ENCODE peak calls at places on chromosomes 2 and 18, in four cellular contexts. X is right cardiac atrium, U is breast epithelium, S is GM23338. L is an unnamed sample.
A peak's percentile ranks its signal among the peaks of the same experiment; 100 is the strongest.

GRCh38 chr2:147646999-147647588 is 197.7 kb upstream of the ACVR2A start:
- DNase-seq in X (no peak), U (no peak), S (peak; percentile 33), L (no peak)

GRCh38 chr2:36708119-36708741 is 11.7 kb downstream of the VIT start:
- DNase-seq in X (no peak), U (no peak), S (no peak), L (no peak)

GRCh38 chr2:240024766-240025165 is 376 bp downstream of the NDUFA10 start:
- DNase-seq in X (no peak), U (peak; percentile 19), S (peak; percentile 39), L (no peak)

GRCh38 chr2:226423498-226423960 is 376.1 kb downstream of the IRS1 start:
- DNase-seq in X (no peak), U (peak; percentile 18), S (no peak), L (peak; percentile 52)

GRCh38 chr2:64230540-64230939 is 86.3 kb upstream of the PELI1 start:
- DNase-seq in X (no peak), U (no peak), S (no peak), L (no peak)

GRCh38 chr2:70035344-70035844 is 51.9 kb upstream of the PCBP1 start:
- DNase-seq in X (no peak), U (no peak), S (no peak), L (no peak)

GRCh38 chr18:13264091-13264777 is 45.7 kb downstream of the LDLRAD4 start:
- DNase-seq in X (peak; percentile 92), U (peak; percentile 7), S (no peak), L (no peak)

GRCh38 chr2:116988303-116988702 is 826.2 kb upstream of the DDX18 start:
- DNase-seq in X (no peak), U (no peak), S (no peak), L (no peak)

GRCh38 chr2:116980354-116980753 is 834.1 kb upstream of the DDX18 start:
- DNase-seq in X (no peak), U (no peak), S (peak; percentile 14), L (no peak)

GRCh38 chr2:132429941-132430573 is 13.5 kb downstream of the GPR39 start:
- DNase-seq in X (no peak), U (no peak), S (no peak), L (no peak)

GRCh38 chr2:219104107-219105050 is 43.7 kb upstream of the IHH start:
- DNase-seq in X (no peak), U (no peak), S (peak; percentile 89), L (no peak)

GRCh38 chr2:53422979-53423378 is 344.6 kb upstream of the CHAC2 start:
- DNase-seq in X (no peak), U (no peak), S (peak; percentile 77), L (no peak)

GRCh38 chr2:38315707-38316333 is 61.3 kb downstream of the ATL2 start:
- DNase-seq in X (no peak), U (no peak), S (peak; percentile 76), L (no peak)

GRCh38 chr2:172246649-172247048 is 143.9 kb upstream of the DLX2 start:
- DNase-seq in X (no peak), U (no peak), S (peak; percentile 22), L (no peak)

GRCh38 chr2:126786765-126787164 is 111.9 kb upstream of the TEX51 start:
- DNase-seq in X (no peak), U (no peak), S (no peak), L (no peak)

GRCh38 chr2:72923833-72924352 is 6.6 kb downstream of the EMX1 start:
- DNase-seq in X (peak; percentile 30), U (no peak), S (peak; percentile 71), L (no peak)

GRCh38 chr2:37907480-37908070 is 17.5 kb upstream of the RMDN2 start:
- DNase-seq in X (no peak), U (no peak), S (no peak), L (no peak)

GRCh38 chr18:67385455-67385854 is 131.1 kb downstream of the DSEL start:
- DNase-seq in X (no peak), U (no peak), S (no peak), L (no peak)

GRCh38 chr2:133956434-133956935 is 297.4 kb upstream of the MGAT5 start:
- DNase-seq in X (no peak), U (no peak), S (no peak), L (no peak)

GRCh38 chr18:79720359-79720733 is 40.7 kb downstream of the CTDP1 start:
- DNase-seq in X (no peak), U (no peak), S (no peak), L (no peak)

GRCh38 chr2:219658447-219658846 is 31.0 kb downstream of the SLC4A3 start:
- DNase-seq in X (no peak), U (no peak), S (no peak), L (no peak)

DNA sequence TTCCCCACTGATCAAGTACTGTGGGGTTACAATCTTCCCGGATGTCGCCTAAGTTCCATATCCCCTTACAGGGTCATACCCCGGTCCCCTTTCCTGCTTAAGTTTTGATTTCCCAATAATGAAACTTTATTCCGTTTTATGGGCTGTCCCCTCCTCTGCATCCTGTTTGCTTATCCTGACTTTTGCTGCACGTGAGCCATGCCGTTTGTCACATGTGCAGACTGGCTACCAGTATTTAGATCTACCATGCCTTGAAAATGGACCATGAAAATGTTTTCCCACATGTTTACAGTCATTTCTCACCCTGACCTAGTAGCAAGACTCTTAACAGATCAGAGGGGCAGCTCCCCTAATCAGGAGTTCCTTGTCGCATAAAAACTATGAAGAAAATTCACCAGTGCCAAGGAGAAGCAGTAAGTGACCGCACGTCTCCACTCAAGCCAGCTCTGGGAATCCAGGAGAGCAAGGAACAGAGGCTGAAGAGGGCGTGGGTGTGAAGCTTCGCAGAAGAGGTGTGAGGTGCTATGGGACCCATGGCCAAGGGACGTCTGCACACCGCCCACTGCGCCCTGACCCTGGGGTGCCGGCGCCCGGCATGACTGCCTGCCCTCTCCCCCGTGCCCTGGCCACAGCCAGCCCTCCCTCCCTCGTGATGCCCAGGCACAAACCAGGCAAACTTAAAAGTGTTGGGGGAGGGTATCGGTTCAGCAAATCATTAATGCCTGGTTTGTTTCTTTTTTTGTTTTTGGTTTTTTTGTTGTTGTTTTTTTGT is 440.8 kb upstream of the SALL3 start:
- DNase-seq in X (no peak), U (no peak), S (no peak), L (no peak)
- H3K4me1 ChIP-seq in X (no peaks in the 10 kb centered on the region), U (no peaks in the 10 kb centered on the region), S (no peaks in the 10 kb centered on the region), L (no peaks in the 10 kb centered on the region)

GRCh38 chr2:109158237-109158636 is 29.2 kb downstream of the SH3RF3 start:
- DNase-seq in X (no peak), U (no peak), S (no peak), L (no peak)

GRCh38 chr2:109160714-109161440 is 31.9 kb downstream of the SH3RF3 start:
- DNase-seq in X (no peak), U (no peak), S (no peak), L (no peak)

GRCh38 chr2:109156052-109156451 is 27.0 kb downstream of the SH3RF3 start:
- DNase-seq in X (no peak), U (no peak), S (no peak), L (no peak)

GRCh38 chr2:109159096-109159495 is 30.1 kb downstream of the SH3RF3 start:
- DNase-seq in X (no peak), U (no peak), S (no peak), L (no peak)

DNA sequence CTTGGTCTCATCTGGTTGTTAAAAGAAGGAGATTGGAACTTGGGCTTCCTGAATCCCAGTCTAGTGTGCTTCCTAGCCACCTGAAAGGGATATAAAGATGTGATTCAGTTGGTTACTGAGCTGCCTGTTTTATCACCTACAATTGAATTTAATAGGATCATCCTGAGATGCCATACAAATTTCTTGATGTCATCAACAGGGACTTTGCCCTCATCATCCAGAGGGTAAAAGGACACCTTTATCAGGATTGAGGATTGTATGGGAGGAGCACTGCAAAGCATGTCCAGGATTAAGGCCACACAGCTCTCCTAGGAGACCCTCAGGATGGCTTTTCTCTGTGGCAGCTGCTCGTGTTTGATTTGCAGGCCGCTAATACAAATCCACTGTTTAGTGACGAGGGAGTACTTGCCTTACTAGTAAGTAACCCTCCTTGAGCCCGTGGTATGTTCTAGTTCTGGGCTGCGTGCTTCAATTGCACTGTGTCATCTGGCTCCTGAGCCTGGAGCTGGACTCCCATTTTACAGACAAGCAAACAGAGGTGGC is 28.6 kb downstream of the SH3RF3 start:
- DNase-seq in X (no peak), U (no peak), S (no peak), L (no peak)
- H3K27me3 ChIP-seq in X (no peaks in the 10 kb centered on the region), U (no peaks in the 10 kb centered on the region), S (no peaks in the 10 kb centered on the region), L (no peaks in the 10 kb centered on the region)

GRCh38 chr2:10877691-10878111 is 34.0 kb upstream of the KCNF1 start:
- DNase-seq in X (no peak), U (no peak), S (no peak), L (no peak)

GRCh38 chr2:10876963-10877362 is 34.8 kb upstream of the KCNF1 start:
- DNase-seq in X (no peak), U (no peak), S (no peak), L (no peak)

GRCh38 chr2:10879159-10879558 is 32.6 kb upstream of the KCNF1 start:
- DNase-seq in X (no peak), U (no peak), S (no peak), L (no peak)

GRCh38 chr2:10879624-10880585 is 31.8 kb upstream of the KCNF1 start:
- DNase-seq in X (no peak), U (no peak), S (peak; percentile 53), L (no peak)

DNA sequence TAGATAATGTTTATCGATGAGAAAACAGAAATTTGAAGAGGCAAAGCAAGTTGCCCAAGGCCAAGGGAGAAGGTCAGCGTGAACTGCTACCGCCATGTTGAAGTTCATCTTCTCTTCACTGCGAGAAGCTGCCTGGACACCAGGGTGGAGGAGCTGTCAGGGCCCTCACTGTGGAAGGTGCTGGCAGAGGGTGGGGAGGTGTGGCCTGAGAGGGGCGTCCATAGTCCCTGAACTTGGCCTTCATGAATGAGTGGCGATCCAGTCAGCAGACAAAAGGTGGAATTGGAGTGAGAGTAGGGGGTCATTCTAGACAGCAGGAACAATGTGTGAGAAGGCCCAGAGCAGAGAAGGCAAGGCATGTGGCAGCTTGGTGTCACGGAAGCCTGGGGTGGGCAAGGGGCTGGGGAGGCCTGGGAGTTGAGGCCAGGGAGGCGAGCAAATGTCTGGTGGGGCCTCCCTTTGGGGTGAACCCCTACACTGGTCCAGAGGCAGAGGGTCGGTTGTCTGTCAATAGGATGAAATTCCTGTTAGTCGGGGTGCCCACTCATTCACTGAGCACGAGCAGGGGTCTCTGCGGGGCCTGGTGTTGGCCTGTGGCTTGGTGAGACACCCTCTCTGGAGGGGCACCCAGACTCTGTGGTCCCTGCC is 33.3 kb upstream of the KCNF1 start:
- DNase-seq in X (no peak), U (no peak), S (no peak), L (no peak)
- H3K27ac ChIP-seq in X (peak overlapping the region; percentile 1), U (no peak overlapping the region), S (no peak overlapping the region), L (no peak overlapping the region)

DNA sequence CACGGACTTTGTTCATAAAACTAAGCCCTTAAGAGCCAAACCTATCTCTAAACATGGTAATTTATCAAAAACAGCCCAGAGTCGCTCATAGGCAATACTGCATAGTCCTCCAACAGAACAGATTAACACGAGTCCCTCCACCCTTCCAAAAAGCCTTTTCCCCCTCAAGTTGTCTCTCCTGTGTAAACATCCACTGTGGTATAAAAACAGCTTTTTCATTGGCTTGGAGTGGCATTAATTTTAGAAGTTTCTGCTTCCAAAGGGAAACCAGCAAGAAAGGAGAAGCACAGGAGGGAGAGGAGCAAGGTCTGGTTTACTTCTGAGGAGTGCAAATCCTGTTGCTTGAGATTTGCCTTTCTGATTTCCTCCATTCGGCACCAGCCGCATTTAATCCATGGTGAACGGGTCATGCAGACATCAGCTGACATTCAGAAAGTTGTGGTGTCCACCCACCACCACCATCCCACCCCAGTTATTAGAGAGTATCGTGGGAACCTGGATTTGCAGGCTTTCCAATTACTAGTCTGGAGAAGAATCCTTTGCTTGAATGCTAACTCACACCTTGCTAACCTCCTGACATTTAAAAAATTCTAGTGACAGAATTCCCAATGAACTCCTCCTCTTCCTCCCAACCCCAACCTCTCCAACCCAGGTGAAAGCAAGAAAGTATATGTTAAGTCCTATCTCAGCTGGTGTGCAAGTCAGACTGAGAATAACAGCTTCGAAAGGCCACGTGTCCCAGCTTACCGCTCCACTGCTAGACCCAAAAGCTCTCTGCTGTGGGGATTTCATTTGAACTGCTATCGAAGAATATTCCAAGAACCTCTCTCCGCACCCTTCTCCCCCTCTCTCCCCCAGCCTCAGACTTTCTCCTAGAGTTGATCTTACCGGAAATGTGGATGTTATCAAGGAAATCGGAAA is 17.8 kb downstream of the BCL11A start:
- DNase-seq in X (no peak), U (no peak), S (no peak), L (no peak)
- H3K4me1 ChIP-seq in X (no peaks in the 10 kb centered on the region), U (no peaks in the 10 kb centered on the region), S (peaks cover 97% of the 10 kb centered on the region), L (no peaks in the 10 kb centered on the region)